ENCODE peak calls at places on chromosomes 11 and 22, in six cellular contexts. I, Q, G, W, L and Y are unnamed samples.

GRCh38 chr22:16965083-16965482 is 42.9 kb downstream of the GAB4 start:
- DNase-seq in I (no peak), Q (no peak), G (no peak), W (no peak), L (no peak), Y (no peak)

GRCh38 chr11:1564535-1565172 is 7.4 kb downstream of the DUSP8 start:
- DNase-seq in I (no peak), Q (no peak), G (no peak), W (peak), L (no peak), Y (peak)

GRCh38 chr11:112097734-112098528 is 11.3 kb downstream of the SDHD start:
- DNase-seq in I (no peak), Q (no peak), G (no peak), W (no peak), L (no peak), Y (no peak)

GRCh38 chr11:57324154-57324885 is 432 bp downstream of the TNKS1BP1 start:
- DNase-seq in I (no peak), Q (peak), G (no peak), W (peak), L (no peak), Y (peak)

GRCh38 chr11:3042496-3043314 is 14.5 kb downstream of the CARS1 start:
- DNase-seq in I (no peak), Q (no peak), G (no peak), W (no peak), L (no peak), Y (no peak)

GRCh38 chr11:70397336-70397982 is 870 bp upstream of the CTTN start:
- DNase-seq in I (no peak), Q (no peak), G (no peak), W (no peak), L (no peak), Y (peak)

GRCh38 chr11:60251485-60252207 is 8.7 kb upstream of the MS4A4E start:
- DNase-seq in I (peak), Q (no peak), G (peak), W (no peak), L (peak), Y (peak)

GRCh38 chr22:37708580-37709444 is 12.0 kb downstream of the TRIOBP start:
- DNase-seq in I (no peak), Q (no peak), G (no peak), W (no peak), L (no peak), Y (peak)